ENCODE peak calls at places on chromosomes 5 and 9, in ten cellular contexts. One of them, this sample, is unnamed.

GRCh38 chr9:106405871-106406435 is 457.0 kb upstream of the ZNF462 start:
- DNase-seq in Peyer's patch: no peak
- DNase-seq in NB4: no peak
- DNase-seq in body of pancreas: no peak
- DNase-seq in adrenal gland: no peak
- DNase-seq in GM12892: no peak
- DNase-seq in IMR-90: no peak
- DNase-seq in breast epithelium: no peak
- DNase-seq in stomach: no peak
- DNase-seq in spleen: no peak
- DNase-seq in this sample: no peak

GRCh38 chr9:105309531-105309931 is 65.1 kb downstream of the SLC44A1 start:
- DNase-seq in body of pancreas: no peak
- DNase-seq in Peyer's patch: no peak
- DNase-seq in stomach: no peak
- DNase-seq in adrenal gland: no peak
- DNase-seq in breast epithelium: no peak
- DNase-seq in NB4: no peak
- DNase-seq in spleen: no peak
- DNase-seq in GM12892: no peak
- DNase-seq in IMR-90: no peak
- DNase-seq in this sample: no peak

GRCh38 chr5:53373420-53374188 is 106.8 kb upstream of the FST start:
- DNase-seq in adrenal gland: no peak
- DNase-seq in spleen: no peak
- DNase-seq in IMR-90: peak; percentile 62
- DNase-seq in Peyer's patch: no peak
- DNase-seq in NB4: no peak
- DNase-seq in GM12892: no peak
- DNase-seq in stomach: no peak
- DNase-seq in breast epithelium: no peak
- DNase-seq in body of pancreas: no peak
- DNase-seq in this sample: no peak

GRCh38 chr5:138077064-138077696 is 6.7 kb upstream of the WNT8A start:
- DNase-seq in adrenal gland: peak; percentile 89
- DNase-seq in GM12892: no peak
- DNase-seq in spleen: no peak
- DNase-seq in stomach: peak; percentile 72
- DNase-seq in body of pancreas: peak; percentile 80
- DNase-seq in Peyer's patch: peak; percentile 59
- DNase-seq in IMR-90: peak; percentile 65
- DNase-seq in NB4: peak; percentile 58
- DNase-seq in breast epithelium: peak; percentile 22
- DNase-seq in this sample: peak; percentile 56

GRCh38 chr9:108205276-108205675 is 650.5 kb downstream of the ACTL7B start:
- DNase-seq in body of pancreas: no peak
- DNase-seq in adrenal gland: no peak
- DNase-seq in spleen: no peak
- DNase-seq in breast epithelium: no peak
- DNase-seq in stomach: no peak
- DNase-seq in GM12892: no peak
- DNase-seq in NB4: no peak
- DNase-seq in IMR-90: no peak
- DNase-seq in Peyer's patch: no peak
- DNase-seq in this sample: no peak

GRCh38 chr9:117334101-117334500 is 80.8 kb downstream of the ASTN2 start:
- DNase-seq in GM12892: no peak
- DNase-seq in body of pancreas: no peak
- DNase-seq in NB4: no peak
- DNase-seq in adrenal gland: no peak
- DNase-seq in stomach: no peak
- DNase-seq in Peyer's patch: no peak
- DNase-seq in IMR-90: no peak
- DNase-seq in spleen: no peak
- DNase-seq in breast epithelium: no peak
- DNase-seq in this sample: no peak

GRCh38 chr9:135515541-135515951 is 5.7 kb upstream of the LCN1 start:
- DNase-seq in NB4: no peak
- DNase-seq in adrenal gland: peak; percentile 40
- DNase-seq in stomach: peak; percentile 8
- DNase-seq in IMR-90: no peak
- DNase-seq in spleen: peak; percentile 42
- DNase-seq in Peyer's patch: no peak
- DNase-seq in GM12892: no peak
- DNase-seq in body of pancreas: no peak
- DNase-seq in breast epithelium: no peak
- DNase-seq in this sample: no peak

GRCh38 chr5:3252235-3252634 is 343.4 kb upstream of the IRX1 start:
- DNase-seq in breast epithelium: no peak
- DNase-seq in body of pancreas: no peak
- DNase-seq in IMR-90: no peak
- DNase-seq in stomach: no peak
- DNase-seq in Peyer's patch: no peak
- DNase-seq in GM12892: no peak
- DNase-seq in adrenal gland: no peak
- DNase-seq in spleen: no peak
- DNase-seq in NB4: no peak
- DNase-seq in this sample: no peak

DNA sequence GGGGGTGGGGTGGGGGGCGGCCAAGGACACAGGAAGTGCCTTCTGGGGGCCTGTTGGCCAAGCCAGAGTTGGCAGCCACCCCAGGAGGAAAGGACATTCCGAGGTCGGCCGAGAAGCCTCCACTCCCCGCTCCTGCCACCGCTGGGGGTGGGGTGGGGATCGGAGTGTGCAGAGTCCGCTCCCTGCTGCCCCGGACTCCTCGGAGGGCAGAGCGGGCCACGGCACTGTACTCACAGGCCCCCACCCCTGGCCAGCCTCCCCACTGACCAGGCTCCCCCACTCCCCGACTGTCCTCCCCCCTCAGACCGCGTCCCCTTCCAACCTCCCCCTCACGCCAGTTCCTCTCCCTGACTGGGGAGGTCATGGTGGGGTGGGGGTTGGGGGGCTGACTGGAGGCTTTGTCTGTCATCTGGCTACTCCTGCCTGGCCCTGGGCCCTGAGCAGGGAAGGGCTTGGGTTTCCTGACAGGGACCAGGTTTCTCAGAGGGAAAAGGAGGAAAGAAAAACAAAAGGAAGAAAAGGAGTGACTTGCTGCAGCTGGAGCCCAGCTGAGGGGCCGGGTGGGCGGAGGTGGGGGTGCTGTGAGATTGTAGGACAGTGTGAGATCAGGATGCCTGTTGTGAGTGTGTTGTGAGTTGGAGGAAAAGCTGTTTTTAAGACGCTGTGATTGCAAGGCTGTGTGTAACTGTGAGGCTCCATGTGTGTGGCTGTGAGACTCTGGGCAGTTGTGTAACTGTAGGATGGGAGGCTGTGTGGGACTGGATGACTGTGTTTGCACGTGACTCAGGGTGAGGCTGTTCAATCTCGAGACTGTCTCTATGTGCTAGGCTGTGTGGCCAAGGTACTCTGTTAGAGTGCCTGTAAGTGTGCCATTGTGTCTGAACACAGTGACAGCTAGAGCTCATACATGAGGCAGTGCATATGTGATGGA is 29.6 kb downstream of the CNTFR start:
- DNase-seq in IMR-90: peak; percentile 59
- DNase-seq in GM12892: no peak
- DNase-seq in body of pancreas: peak; percentile 40
- DNase-seq in adrenal gland: no peak
- DNase-seq in stomach: peak; percentile 59
- DNase-seq in NB4: peak; percentile 36
- DNase-seq in breast epithelium: no peak
- DNase-seq in spleen: no peak
- DNase-seq in Peyer's patch: no peak
- DNase-seq in this sample: no peak
- TF ChIP-seq POLR2A in IMR-90: no peak
- TF ChIP-seq POLR2A in GM12892: no peak
- TF ChIP-seq POLR2A in body of pancreas: no peak
- TF ChIP-seq POLR2A in adrenal gland: no peak
- TF ChIP-seq POLR2A in stomach: no peak
- TF ChIP-seq POLR2A in NB4: no peak
- TF ChIP-seq POLR2A in breast epithelium: no peak
- TF ChIP-seq POLR2A in spleen: no peak
- TF ChIP-seq POLR2A in Peyer's patch: peak; percentile 53
- TF ChIP-seq POLR2A in this sample: no peak

DNA sequence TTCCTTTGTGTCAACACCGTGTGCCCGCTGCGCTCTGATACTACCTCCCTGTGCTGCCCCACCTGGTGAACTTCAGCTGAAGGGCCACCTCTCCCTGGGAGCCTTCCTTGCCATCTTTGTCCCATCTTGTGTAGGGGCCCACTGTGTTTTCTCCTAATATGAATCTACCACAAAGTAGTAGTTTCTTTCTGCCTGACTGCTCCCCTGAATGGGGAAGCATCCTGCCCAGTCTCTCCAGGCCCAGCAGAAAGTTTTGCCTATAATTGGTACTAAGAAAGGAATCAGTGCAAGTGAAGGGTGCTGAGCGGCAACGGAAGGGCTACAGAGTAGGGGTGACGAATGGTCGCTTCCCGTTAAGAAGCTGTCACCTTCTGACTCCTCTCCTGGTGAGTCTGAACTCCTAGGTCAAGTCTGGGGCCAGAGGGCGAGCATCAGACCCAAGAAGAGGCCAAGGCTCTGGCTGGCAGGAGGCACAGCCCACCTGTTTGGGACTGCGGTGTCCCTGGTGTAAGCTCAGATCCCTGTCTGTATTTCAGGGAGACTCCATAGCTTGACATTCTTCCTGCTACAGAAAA is 24.1 kb downstream of the WWC1 start:
- DNase-seq in spleen: peak; percentile 59
- DNase-seq in breast epithelium: no peak
- DNase-seq in GM12892: no peak
- DNase-seq in Peyer's patch: no peak
- DNase-seq in adrenal gland: no peak
- DNase-seq in body of pancreas: no peak
- DNase-seq in NB4: no peak
- DNase-seq in IMR-90: no peak
- DNase-seq in stomach: no peak
- DNase-seq in this sample: no peak
- TF ChIP-seq POLR2A in spleen: no peak
- TF ChIP-seq POLR2A in breast epithelium: no peak
- TF ChIP-seq POLR2A in GM12892: no peak
- TF ChIP-seq POLR2A in Peyer's patch: no peak
- TF ChIP-seq POLR2A in adrenal gland: no peak
- TF ChIP-seq POLR2A in body of pancreas: no peak
- TF ChIP-seq POLR2A in NB4: no peak
- TF ChIP-seq POLR2A in IMR-90: no peak
- TF ChIP-seq POLR2A in stomach: no peak
- TF ChIP-seq POLR2A in this sample: no peak

GRCh38 chr9:137009217-137009616 is 12.8 kb upstream of the CLIC3 start:
- DNase-seq in Peyer's patch: no peak
- DNase-seq in stomach: no peak
- DNase-seq in adrenal gland: no peak
- DNase-seq in breast epithelium: no peak
- DNase-seq in GM12892: no peak
- DNase-seq in spleen: no peak
- DNase-seq in NB4: no peak
- DNase-seq in IMR-90: no peak
- DNase-seq in body of pancreas: no peak
- DNase-seq in this sample: no peak

GRCh38 chr9:137006116-137007003 is 10.0 kb upstream of the CLIC3 start:
- DNase-seq in body of pancreas: no peak
- DNase-seq in NB4: peak; percentile 58
- DNase-seq in adrenal gland: no peak
- DNase-seq in stomach: no peak
- DNase-seq in IMR-90: peak; percentile 9
- DNase-seq in breast epithelium: no peak
- DNase-seq in Peyer's patch: no peak
- DNase-seq in GM12892: no peak
- DNase-seq in spleen: no peak
- DNase-seq in this sample: no peak

GRCh38 chr9:137007060-137007815 is 10.9 kb upstream of the CLIC3 start:
- DNase-seq in spleen: no peak
- DNase-seq in stomach: no peak
- DNase-seq in body of pancreas: peak; percentile 42
- DNase-seq in IMR-90: peak; percentile 61
- DNase-seq in adrenal gland: no peak
- DNase-seq in NB4: no peak
- DNase-seq in GM12892: no peak
- DNase-seq in Peyer's patch: no peak
- DNase-seq in breast epithelium: no peak
- DNase-seq in this sample: no peak

GRCh38 chr9:137008312-137008711 is 11.9 kb upstream of the CLIC3 start:
- DNase-seq in GM12892: no peak
- DNase-seq in Peyer's patch: no peak
- DNase-seq in body of pancreas: no peak
- DNase-seq in breast epithelium: no peak
- DNase-seq in IMR-90: no peak
- DNase-seq in spleen: no peak
- DNase-seq in NB4: no peak
- DNase-seq in stomach: no peak
- DNase-seq in adrenal gland: no peak
- DNase-seq in this sample: no peak

DNA sequence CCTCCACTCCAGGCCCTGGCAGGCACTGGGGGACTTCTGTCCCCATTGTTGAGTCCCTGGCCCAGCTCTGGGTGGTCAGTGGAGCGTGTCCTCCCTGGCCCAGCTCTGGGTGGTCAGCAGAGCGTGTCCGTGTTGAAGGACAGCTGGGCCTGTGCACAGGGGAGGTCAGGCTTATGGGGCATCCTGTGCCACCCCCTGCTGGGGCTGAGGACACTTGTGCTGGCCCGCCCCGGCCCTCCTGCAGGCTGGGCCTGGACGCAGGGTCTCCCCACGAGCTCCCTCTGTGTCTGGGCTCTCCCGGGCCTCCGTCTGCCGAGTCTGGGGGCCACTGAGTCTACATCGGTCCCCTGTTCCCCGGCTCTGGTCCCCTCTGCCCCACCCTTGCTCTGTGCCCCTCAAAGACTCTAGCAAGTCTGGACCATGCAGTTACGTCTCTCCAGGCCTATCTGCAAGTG is 11.5 kb upstream of the CLIC3 start:
- DNase-seq in Peyer's patch: no peak
- DNase-seq in breast epithelium: no peak
- DNase-seq in spleen: no peak
- DNase-seq in adrenal gland: no peak
- DNase-seq in stomach: no peak
- DNase-seq in body of pancreas: no peak
- DNase-seq in GM12892: no peak
- DNase-seq in NB4: no peak
- DNase-seq in IMR-90: no peak
- DNase-seq in this sample: no peak
- TF ChIP-seq POLR2A in Peyer's patch: no peak
- TF ChIP-seq POLR2A in breast epithelium: no peak
- TF ChIP-seq POLR2A in spleen: no peak
- TF ChIP-seq POLR2A in adrenal gland: no peak
- TF ChIP-seq POLR2A in stomach: no peak
- TF ChIP-seq POLR2A in body of pancreas: no peak
- TF ChIP-seq POLR2A in GM12892: no peak
- TF ChIP-seq POLR2A in NB4: no peak
- TF ChIP-seq POLR2A in IMR-90: no peak
- TF ChIP-seq POLR2A in this sample: no peak

GRCh38 chr9:72564517-72565281 is 43.3 kb downstream of the TMC1 start:
- DNase-seq in adrenal gland: no peak
- DNase-seq in breast epithelium: no peak
- DNase-seq in IMR-90: no peak
- DNase-seq in body of pancreas: no peak
- DNase-seq in Peyer's patch: no peak
- DNase-seq in spleen: no peak
- DNase-seq in NB4: no peak
- DNase-seq in GM12892: no peak
- DNase-seq in stomach: no peak
- DNase-seq in this sample: no peak

GRCh38 chr9:72560086-72560485 is 38.7 kb downstream of the TMC1 start:
- DNase-seq in breast epithelium: no peak
- DNase-seq in NB4: no peak
- DNase-seq in IMR-90: no peak
- DNase-seq in adrenal gland: no peak
- DNase-seq in GM12892: no peak
- DNase-seq in spleen: no peak
- DNase-seq in Peyer's patch: no peak
- DNase-seq in body of pancreas: no peak
- DNase-seq in stomach: no peak
- DNase-seq in this sample: no peak

GRCh38 chr9:72565535-72565934 is 44.1 kb downstream of the TMC1 start:
- DNase-seq in GM12892: no peak
- DNase-seq in Peyer's patch: no peak
- DNase-seq in breast epithelium: no peak
- DNase-seq in body of pancreas: no peak
- DNase-seq in NB4: no peak
- DNase-seq in spleen: no peak
- DNase-seq in adrenal gland: no peak
- DNase-seq in stomach: no peak
- DNase-seq in IMR-90: no peak
- DNase-seq in this sample: no peak
- TF ChIP-seq POLR2A in GM12892: no peak
- TF ChIP-seq POLR2A in Peyer's patch: no peak
- TF ChIP-seq POLR2A in breast epithelium: no peak
- TF ChIP-seq POLR2A in body of pancreas: no peak
- TF ChIP-seq POLR2A in NB4: no peak
- TF ChIP-seq POLR2A in spleen: no peak
- TF ChIP-seq POLR2A in adrenal gland: no peak
- TF ChIP-seq POLR2A in stomach: no peak
- TF ChIP-seq POLR2A in IMR-90: no peak
- TF ChIP-seq POLR2A in this sample: no peak

This sample was measured in erythroblast.